ENCODE peak calls at places on chromosomes 5 and 9, in six cellular contexts. O is CD8-positive, alpha-beta T cell; V is upper lobe of right lung; I is cardiac fibroblast; L is astrocyte of the cerebellum; N is transverse colon. C is an unnamed sample.
A peak's percentile ranks its signal among the peaks of the same experiment; 100 is the strongest.

GRCh38 chr9:20242767-20243166 is 379.5 kb downstream of the MLLT3 start:
- DNase-seq in O (no peak), V (no peak), I (no peak), L (no peak), N (no peak), C (no peak)

GRCh38 chr9:106956971-106957370 is 94.0 kb downstream of the ZNF462 start:
- DNase-seq in O (no peak), V (no peak), I (peak; percentile 61), L (peak; percentile 54), N (no peak), C (no peak)

GRCh38 chr5:44911501-44911900 is 102.8 kb downstream of the MRPS30 start:
- DNase-seq in O (no peak), V (no peak), I (no peak), L (no peak), N (no peak), C (no peak)

GRCh38 chr5:150656191-150657132 is 4.6 kb upstream of the MYOZ3 start:
- DNase-seq in O (peak; percentile 80), V (peak; percentile 87), I (peak; percentile 53), L (no peak), N (peak; percentile 82), C (no peak)

GRCh38 chr9:25117791-25118190 is 560.5 kb downstream of the TUSC1 start:
- DNase-seq in O (no peak), V (no peak), I (no peak), L (no peak), N (no peak), C (no peak)

GRCh38 chr5:90876366-90876765 is 317.8 kb downstream of the ADGRV1 start:
- DNase-seq in O (no peak), V (no peak), I (no peak), L (no peak), N (no peak), C (no peak)

GRCh38 chr9:1604942-1605560 is 410.1 kb upstream of the SMARCA2 start:
- DNase-seq in O (no peak), V (no peak), I (peak; percentile 27), L (no peak), N (no peak), C (peak; percentile 6)

GRCh38 chr9:82124090-82124489 is 135.5 kb downstream of the SPATA31D1 start:
- DNase-seq in O (no peak), V (no peak), I (peak; percentile 79), L (peak; percentile 32), N (no peak), C (peak; percentile 27)

GRCh38 chr5:151222769-151223446 is 984 bp downstream of the CCDC69 start:
- DNase-seq in O (no peak), V (peak; percentile 78), I (no peak), L (no peak), N (peak; percentile 69), C (no peak)

GRCh38 chr5:151733727-151734408 is 24.6 kb downstream of the ATOX1 start:
- DNase-seq in O (no peak), V (no peak), I (no peak), L (no peak), N (no peak), C (no peak)

GRCh38 chr5:6827815-6828214 is 114.6 kb downstream of the TENT4A start:
- DNase-seq in O (no peak), V (no peak), I (no peak), L (no peak), N (no peak), C (no peak)

GRCh38 chr9:97979778-97980478 is 3.2 kb upstream of the ANP32B start:
- DNase-seq in O (no peak), V (no peak), I (no peak), L (no peak), N (no peak), C (no peak)

GRCh38 chr9:89850633-89851325 is 246.0 kb downstream of the GADD45G start:
- DNase-seq in O (no peak), V (peak; percentile 64), I (peak; percentile 4), L (peak; percentile 9), N (peak; percentile 38), C (no peak)

GRCh38 chr9:70427161-70427945 is 12.9 kb upstream of the KLF9 start:
- DNase-seq in O (no peak), V (no peak), I (no peak), L (no peak), N (no peak), C (no peak)

GRCh38 chr5:71778678-71779276 is 59.7 kb downstream of the CARTPT start:
- DNase-seq in O (no peak), V (no peak), I (peak; percentile 59), L (no peak), N (no peak), C (no peak)

GRCh38 chr5:109529520-109529919 is 119.7 kb upstream of the PJA2 start:
- DNase-seq in O (no peak), V (no peak), I (peak; percentile 61), L (peak; percentile 35), N (no peak), C (no peak)

GRCh38 chr5:101676646-101677045 is 619.4 kb downstream of the SLCO4C1 start:
- DNase-seq in O (no peak), V (no peak), I (no peak), L (no peak), N (no peak), C (no peak)

GRCh38 chr5:23977996-23978395 is 470.6 kb downstream of the PRDM9 start:
- DNase-seq in O (no peak), V (no peak), I (peak; percentile 1), L (no peak), N (peak; percentile 10), C (no peak)

GRCh38 chr5:159971038-159971437 is 37.9 kb upstream of the TTC1 start:
- DNase-seq in O (no peak), V (no peak), I (peak; percentile 80), L (no peak), N (no peak), C (no peak)

GRCh38 chr9:113589407-113589806 is 125.9 kb downstream of the RGS3 start:
- DNase-seq in O (no peak), V (no peak), I (no peak), L (no peak), N (no peak), C (no peak)

GRCh38 chr9:75953218-75953617 is 62.7 kb downstream of the PCSK5 start:
- DNase-seq in O (no peak), V (no peak), I (peak; percentile 16), L (no peak), N (no peak), C (no peak)

GRCh38 chr5:57276353-57276752 is 102.5 kb downstream of the GPBP1 start:
- DNase-seq in O (no peak), V (no peak), I (peak; percentile 34), L (no peak), N (no peak), C (no peak)

GRCh38 chr5:142839711-142840441 is 69.7 kb downstream of the ARHGAP26 start:
- DNase-seq in O (no peak), V (no peak), I (peak; percentile 87), L (no peak), N (peak; percentile 35), C (no peak)

GRCh38 chr5:113271753-113272454 is 162.9 kb downstream of the TSSK1B start:
- DNase-seq in O (no peak), V (no peak), I (peak; percentile 43), L (no peak), N (no peak), C (no peak)

DNA sequence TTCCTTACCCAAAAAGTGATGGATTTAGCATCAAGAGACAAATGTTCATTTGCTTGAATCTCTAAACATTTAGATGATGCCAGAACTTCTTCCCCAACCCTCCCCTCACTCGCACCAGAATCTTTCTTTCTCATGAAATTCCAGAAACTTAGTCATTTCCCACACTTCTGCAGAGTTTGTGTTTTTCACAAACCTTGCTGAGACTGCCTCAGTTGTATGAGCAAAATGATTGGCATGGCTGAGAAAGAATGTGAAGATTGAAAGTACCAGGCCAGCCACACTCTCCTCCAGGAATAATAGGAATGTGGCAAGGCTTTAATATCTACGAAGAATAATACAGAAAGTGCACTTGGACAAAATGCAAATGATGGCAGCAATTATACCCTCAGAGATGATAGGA is 428.3 kb upstream of the CDH6 start:
- DNase-seq in O (no peak), V (no peak), I (peak; percentile 61), L (peak; percentile 29), N (no peak), C (no peak)
- TF ChIP-seq CTCF in O (no peak), V (no peak), I (no peak), L (no peak), N (no peak), C (no peak)

DNA sequence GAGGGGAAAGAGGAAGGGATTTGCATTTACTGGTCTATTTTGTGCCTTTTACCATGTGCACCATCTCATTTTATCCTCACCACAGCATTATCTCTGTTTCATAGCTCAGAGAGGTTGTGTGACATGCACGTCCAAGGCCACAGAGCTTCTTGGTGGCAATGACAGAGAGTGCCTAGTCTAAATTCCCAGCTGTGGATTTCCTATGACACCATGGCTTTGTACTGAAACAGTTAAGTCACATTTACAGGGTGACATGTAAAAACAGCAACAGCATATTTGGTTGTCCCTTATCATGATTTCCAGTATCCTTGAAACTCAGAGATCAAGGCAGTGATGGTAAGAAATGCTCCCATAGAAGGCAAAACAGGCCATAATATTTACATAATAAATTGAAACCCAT is 268.8 kb downstream of the AOPEP start:
- DNase-seq in O (no peak), V (no peak), I (no peak), L (no peak), N (no peak), C (no peak)
- H3K4me3 ChIP-seq in O (no peak overlapping the region), V (no peak overlapping the region), I (no peak overlapping the region), L (no peak overlapping the region), N (no peak overlapping the region), C (no peak overlapping the region)

DNA sequence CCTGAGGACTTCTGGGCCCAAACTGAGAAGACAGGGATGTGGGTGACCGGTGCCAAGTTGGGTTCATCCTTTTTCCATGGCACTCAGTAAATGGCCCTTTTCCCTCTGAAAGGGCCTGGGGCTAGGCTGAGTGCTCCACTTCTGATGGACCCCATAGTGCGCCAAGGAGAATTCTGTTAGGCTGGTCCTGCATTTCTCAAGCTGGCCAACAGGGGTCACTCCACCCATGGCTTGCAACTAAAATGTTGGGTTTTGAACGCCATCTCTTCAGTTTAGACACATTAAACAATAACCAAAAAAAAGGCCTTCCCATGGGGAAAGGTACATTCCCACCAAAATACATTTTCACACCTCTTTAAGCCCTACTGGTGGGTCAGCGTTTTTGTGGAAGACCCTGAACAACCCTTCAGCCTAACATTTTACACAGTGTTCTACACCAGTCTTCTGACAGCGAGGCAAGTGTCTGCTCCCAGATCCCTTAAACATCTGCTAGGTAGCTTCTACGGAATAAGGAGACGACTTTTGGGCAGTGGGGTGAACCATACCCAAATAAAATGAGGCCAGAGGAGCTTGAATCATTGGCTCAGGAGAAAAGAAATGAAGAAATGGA is 27.3 kb downstream of the CNTFR start:
- DNase-seq in O (no peak), V (no peak), I (no peak), L (no peak), N (no peak), C (no peak)
- TF ChIP-seq CTCF in O (peak; percentile 33), V (peak; percentile 44), I (peak; percentile 58), L (peak; percentile 45), N (peak; percentile 39), C (peak; percentile 75)

GRCh38 chr9:135906291-135907005 is 898 bp downstream of the CAMSAP1 start:
- DNase-seq in O (no peak), V (peak; percentile 75), I (peak; percentile 70), L (no peak), N (peak; percentile 26), C (no peak)

GRCh38 chr9:135908334-135909204 is 1.2 kb upstream of the CAMSAP1 start:
- DNase-seq in O (no peak), V (peak; percentile 71), I (peak; percentile 39), L (no peak), N (peak; percentile 8), C (no peak)

GRCh38 chr9:135907446-135908333 is at the start of gene CAMSAP1:
- DNase-seq in O (peak; percentile 96), V (peak; percentile 96), I (peak; percentile 92), L (peak; percentile 72), N (peak; percentile 96), C (peak; percentile 55)

GRCh38 chr9:135905380-135906282 is 1.7 kb downstream of the CAMSAP1 start:
- DNase-seq in O (no peak), V (peak; percentile 55), I (peak; percentile 60), L (no peak), N (peak; percentile 16), C (no peak)

GRCh38 chr9:135907006-135907434 is 326 bp downstream of the CAMSAP1 start:
- DNase-seq in O (no peak), V (peak; percentile 79), I (no peak), L (no peak), N (peak; percentile 27), C (no peak)
- H3K4me3 ChIP-seq in O (no peak overlapping the region), V (peak overlapping the region; percentile 66), I (peak overlapping the region; percentile 37), L (peak overlapping the region; percentile 54), N (peak overlapping the region; percentile 54), C (peak overlapping the region; percentile 50)

C was measured in HFF-Myc.